ENCODE peak calls at places on chromosomes 16 and 17, in four cellular contexts. F, U, L and V are unnamed samples. For H3K4me1, the result is how much of the 10 kb centered on the place peaks cover.

GRCh38 chr16:56743840-56744239 is 13.9 kb downstream of the NUP93 start:
- DNase-seq in F (peak), U (no peak), L (peak), V (peak)

GRCh38 chr17:75723201-75723930 is 2.1 kb downstream of the ITGB4 start:
- DNase-seq in F (no peak), U (no peak), L (no peak), V (no peak)

GRCh38 chr16:4369006-4369766 is 2.5 kb upstream of the VASN start:
- DNase-seq in F (no peak), U (no peak), L (no peak), V (no peak)

GRCh38 chr16:56116577-56116964 is 74.7 kb upstream of the GNAO1 start:
- DNase-seq in F (no peak), U (no peak), L (no peak), V (no peak)

GRCh38 chr16:54489225-54489781 is 202.7 kb upstream of the IRX3 start:
- DNase-seq in F (no peak), U (no peak), L (no peak), V (no peak)

GRCh38 chr16:68883685-68884084 is 40.4 kb downstream of the TANGO6 start:
- DNase-seq in F (no peak), U (no peak), L (no peak), V (no peak)

GRCh38 chr16:83143788-83144187 is 517.0 kb downstream of the CDH13 start:
- DNase-seq in F (peak), U (no peak), L (peak), V (peak)

GRCh38 chr16:86929149-86929871 is 351.0 kb downstream of the FOXL1 start:
- DNase-seq in F (peak), U (no peak), L (peak), V (peak)

GRCh38 chr16:4339909-4340308 is 11.2 kb downstream of the PAM16 start:
- DNase-seq in F (no peak), U (no peak), L (no peak), V (no peak)

GRCh38 chr17:82808921-82809905 is 30.6 kb downstream of the ZNF750 start:
- DNase-seq in F (no peak), U (no peak), L (peak), V (no peak)

GRCh38 chr16:2904922-2905240 is 6.8 kb upstream of the FLYWCH1 start:
- DNase-seq in F (no peak), U (no peak), L (no peak), V (no peak)

GRCh38 chr17:74493381-74493833 is 27.0 kb downstream of the CD300A start:
- DNase-seq in F (peak), U (peak), L (peak), V (peak)

GRCh38 chr17:56913000-56913866 is 616 bp downstream of the TRIM25 start:
- DNase-seq in F (peak), U (no peak), L (no peak), V (no peak)

GRCh38 chr16:81005644-81006471 is 827 bp downstream of the CMC2 start:
- DNase-seq in F (peak), U (no peak), L (no peak), V (no peak)

GRCh38 chr16:57401943-57402640 is 2.5 kb upstream of the CCL17 start:
- DNase-seq in F (no peak), U (no peak), L (no peak), V (no peak)

GRCh38 chr17:80185968-80186367 is 16.1 kb downstream of the CARD14 start:
- DNase-seq in F (no peak), U (no peak), L (no peak), V (no peak)

GRCh38 chr16:30786115-30786935 is 680 bp downstream of the ZNF629 start:
- DNase-seq in F (peak), U (no peak), L (peak), V (peak)

GRCh38 chr16:66849543-66849942 is 5.3 kb downstream of the CA7 start:
- DNase-seq in F (no peak), U (no peak), L (no peak), V (no peak)

GRCh38 chr17:50047488-50048126 is 8.3 kb upstream of the ITGA3 start:
- DNase-seq in F (peak), U (no peak), L (peak), V (no peak)

GRCh38 chr17:78132086-78132676 is 1.6 kb downstream of the TMC8 start:
- DNase-seq in F (no peak), U (peak), L (no peak), V (no peak)

GRCh38 chr16:11205754-11206459 is 50.1 kb downstream of the SOCS1 start:
- DNase-seq in F (peak), U (no peak), L (peak), V (peak)

GRCh38 chr17:30921544-30922196 is at the start of gene ADAP2:
- DNase-seq in F (peak), U (no peak), L (peak), V (no peak)

GRCh38 chr17:77129568-77130301 is 11.0 kb upstream of the SEC14L1 start:
- DNase-seq in F (peak), U (no peak), L (no peak), V (peak)

GRCh38 chr16:7185689-7186088 is 147.0 kb upstream of the RBFOX1 start:
- DNase-seq in F (no peak), U (no peak), L (no peak), V (no peak)

GRCh38 chr17:17121162-17121561 is 78.9 kb downstream of the MPRIP start:
- DNase-seq in F (no peak), U (no peak), L (no peak), V (no peak)

GRCh38 chr16:84897911-84898377 is 78.2 kb downstream of the CRISPLD2 start:
- DNase-seq in F (no peak), U (no peak), L (no peak), V (no peak)
- H3K4me3 ChIP-seq in F (no peak), U (no peak), L (no peak), V (no peak)

GRCh38 chr16:88471575-88471974 is 18.5 kb downstream of the ZFPM1 start:
- DNase-seq in F (no peak), U (no peak), L (no peak), V (no peak)

GRCh38 chr16:88471115-88471514 is 18.0 kb downstream of the ZFPM1 start:
- DNase-seq in F (no peak), U (no peak), L (no peak), V (no peak)

GRCh38 chr16:88473666-88474534 is 20.8 kb downstream of the ZFPM1 start:
- DNase-seq in F (no peak), U (no peak), L (peak), V (no peak)

GRCh38 chr16:88472637-88473205 is 19.6 kb downstream of the ZFPM1 start:
- DNase-seq in F (no peak), U (no peak), L (no peak), V (peak)

GRCh38 chr16:88472042-88472441 is 19.0 kb downstream of the ZFPM1 start:
- DNase-seq in F (no peak), U (no peak), L (no peak), V (no peak)
- H3K4me1 ChIP-seq in F (under half), U (half or more), L (under half), V (under half)

GRCh38 chr16:69917311-69917710 is 33.8 kb upstream of the CLEC18A start:
- DNase-seq in F (no peak), U (no peak), L (no peak), V (no peak)
- H3K27ac ChIP-seq in F (peak), U (no peak), L (peak), V (peak)

GRCh38 chr17:8628172-8628571 is 2.4 kb downstream of the MYH10 start:
- DNase-seq in F (no peak), U (no peak), L (peak), V (no peak)
- H3K4me3 ChIP-seq in F (no peak), U (no peak), L (peak), V (peak)